ENCODE peak calls at places on chromosomes 5 and 9, in five cellular contexts. Y, Z, U, D and S are unnamed samples.

GRCh38 chr5:96957125-96958041 is 21.5 kb downstream of the LNPEP start:
- DNase-seq in Y (no peak), D (no peak), Z (no peak), U (no peak), S (no peak)

GRCh38 chr5:169009171-169009570 is 291.8 kb downstream of the SLIT3 start:
- DNase-seq in D (no peak), U (no peak), Z (no peak), Y (no peak), S (no peak)

GRCh38 chr9:137974746-137975526 is 97.4 kb downstream of the CACNA1B start:
- DNase-seq in D (no peak), Z (no peak), Y (no peak), U (no peak), S (no peak)

GRCh38 chr5:60522299-60522915 is 177.6 kb downstream of the DEPDC1B start:
- DNase-seq in Y (no peak), D (no peak), U (peak), Z (no peak), S (no peak)

GRCh38 chr9:106284300-106284699 is 578.7 kb upstream of the ZNF462 start:
- DNase-seq in D (no peak), Z (peak), Y (no peak), U (no peak), S (no peak)

GRCh38 chr5:34695275-34696032 is 39.3 kb downstream of the RAI14 start:
- DNase-seq in U (no peak), Y (no peak), D (no peak), Z (no peak), S (no peak)

GRCh38 chr9:79264511-79265448 is 307.0 kb upstream of the TLE4 start:
- DNase-seq in Y (no peak), Z (no peak), U (no peak), D (no peak), S (no peak)

GRCh38 chr5:129384736-129385135 is 75.4 kb upstream of the ADAMTS19 start:
- DNase-seq in Z (no peak), Y (no peak), D (no peak), U (no peak), S (no peak)

GRCh38 chr9:78314953-78315870 is 18.3 kb downstream of the PSAT1 start:
- DNase-seq in D (peak), Y (no peak), Z (no peak), U (peak), S (no peak)

GRCh38 chr9:132984202-132985062 is 5.9 kb downstream of the GFI1B start:
- DNase-seq in D (no peak), U (no peak), Y (no peak), Z (no peak), S (no peak)

GRCh38 chr5:101932599-101932998 is 363.5 kb downstream of the SLCO4C1 start:
- DNase-seq in D (no peak), Y (no peak), Z (no peak), U (no peak), S (no peak)

GRCh38 chr9:106146066-106146840 is 451.9 kb downstream of the TMEM38B start:
- DNase-seq in D (no peak), U (no peak), Z (no peak), Y (no peak), S (no peak)